ENCODE peak calls at places on chromosomes 12 and 14, in nine cellular contexts. One of them, this sample, is unnamed.

GRCh38 chr12:122886161-122886560 is 9.8 kb downstream of the VPS37B start:
- DNase-seq in fibroblast of lung: no peak
- DNase-seq in left lung: no peak
- DNase-seq in AG09309: no peak
- DNase-seq in activated B cell treated with CpG ODN at 0.5 μM for 24 hours: no peak
- DNase-seq in cardiac muscle cell: no peak
- DNase-seq in OCI-LY7: no peak
- DNase-seq in right lobe of liver: no peak
- DNase-seq in pancreas: no peak
- DNase-seq in this sample: no peak

GRCh38 chr12:67220065-67220464 is 49.1 kb upstream of the CAND1 start:
- DNase-seq in activated B cell treated with CpG ODN at 0.5 μM for 24 hours: no peak
- DNase-seq in pancreas: peak; percentile 28
- DNase-seq in left lung: no peak
- DNase-seq in AG09309: no peak
- DNase-seq in right lobe of liver: no peak
- DNase-seq in fibroblast of lung: peak; percentile 3
- DNase-seq in cardiac muscle cell: no peak
- DNase-seq in OCI-LY7: no peak
- DNase-seq in this sample: no peak

GRCh38 chr14:65423986-65424385 is 11.5 kb downstream of the FUT8 start:
- DNase-seq in left lung: no peak
- DNase-seq in pancreas: no peak
- DNase-seq in right lobe of liver: no peak
- DNase-seq in activated B cell treated with CpG ODN at 0.5 μM for 24 hours: no peak
- DNase-seq in AG09309: no peak
- DNase-seq in cardiac muscle cell: no peak
- DNase-seq in fibroblast of lung: no peak
- DNase-seq in OCI-LY7: no peak
- DNase-seq in this sample: no peak

GRCh38 chr12:113639474-113639873 is 167.8 kb upstream of the LHX5 start:
- DNase-seq in fibroblast of lung: no peak
- DNase-seq in AG09309: no peak
- DNase-seq in pancreas: no peak
- DNase-seq in activated B cell treated with CpG ODN at 0.5 μM for 24 hours: no peak
- DNase-seq in right lobe of liver: no peak
- DNase-seq in cardiac muscle cell: no peak
- DNase-seq in left lung: no peak
- DNase-seq in OCI-LY7: no peak
- DNase-seq in this sample: no peak

GRCh38 chr14:91253795-91254323 is 9.4 kb upstream of the GPR68 start:
- DNase-seq in fibroblast of lung: no peak
- DNase-seq in OCI-LY7: no peak
- DNase-seq in AG09309: no peak
- DNase-seq in pancreas: no peak
- DNase-seq in cardiac muscle cell: no peak
- DNase-seq in right lobe of liver: no peak
- DNase-seq in left lung: no peak
- DNase-seq in activated B cell treated with CpG ODN at 0.5 μM for 24 hours: no peak
- DNase-seq in this sample: peak; percentile 52

GRCh38 chr12:68856510-68856909 is 48.5 kb downstream of the MDM2 start:
- DNase-seq in fibroblast of lung: no peak
- DNase-seq in right lobe of liver: no peak
- DNase-seq in activated B cell treated with CpG ODN at 0.5 μM for 24 hours: no peak
- DNase-seq in OCI-LY7: no peak
- DNase-seq in AG09309: no peak
- DNase-seq in pancreas: no peak
- DNase-seq in left lung: no peak
- DNase-seq in cardiac muscle cell: no peak
- DNase-seq in this sample: no peak

GRCh38 chr12:46629331-46630229 is 196.2 kb downstream of the SLC38A4 start:
- DNase-seq in AG09309: no peak
- DNase-seq in activated B cell treated with CpG ODN at 0.5 μM for 24 hours: no peak
- DNase-seq in fibroblast of lung: no peak
- DNase-seq in pancreas: no peak
- DNase-seq in right lobe of liver: no peak
- DNase-seq in cardiac muscle cell: no peak
- DNase-seq in OCI-LY7: no peak
- DNase-seq in left lung: no peak
- DNase-seq in this sample: no peak

GRCh38 chr12:13465641-13466040 is 269.1 kb downstream of the EMP1 start:
- DNase-seq in right lobe of liver: no peak
- DNase-seq in cardiac muscle cell: peak; percentile 17
- DNase-seq in fibroblast of lung: no peak
- DNase-seq in activated B cell treated with CpG ODN at 0.5 μM for 24 hours: no peak
- DNase-seq in AG09309: no peak
- DNase-seq in left lung: no peak
- DNase-seq in OCI-LY7: no peak
- DNase-seq in pancreas: no peak
- DNase-seq in this sample: no peak

GRCh38 chr14:105351920-105352871 is 37.6 kb downstream of the PACS2 start:
- DNase-seq in pancreas: peak; percentile 94
- DNase-seq in cardiac muscle cell: peak; percentile 92
- DNase-seq in fibroblast of lung: peak; percentile 75
- DNase-seq in left lung: peak; percentile 86
- DNase-seq in right lobe of liver: peak; percentile 87
- DNase-seq in AG09309: peak; percentile 53
- DNase-seq in OCI-LY7: peak; percentile 87
- DNase-seq in activated B cell treated with CpG ODN at 0.5 μM for 24 hours: peak; percentile 73
- DNase-seq in this sample: peak; percentile 79

GRCh38 chr14:103126873-103127304 is 3.6 kb downstream of the TNFAIP2 start:
- DNase-seq in pancreas: peak; percentile 86
- DNase-seq in AG09309: no peak
- DNase-seq in cardiac muscle cell: peak; percentile 43
- DNase-seq in activated B cell treated with CpG ODN at 0.5 μM for 24 hours: no peak
- DNase-seq in right lobe of liver: peak; percentile 86
- DNase-seq in left lung: peak; percentile 89
- DNase-seq in fibroblast of lung: peak; percentile 47
- DNase-seq in OCI-LY7: no peak
- DNase-seq in this sample: peak; percentile 66

GRCh38 chr12:15728118-15728598 is 61.0 kb downstream of the EPS8 start:
- DNase-seq in pancreas: no peak
- DNase-seq in right lobe of liver: no peak
- DNase-seq in AG09309: peak; percentile 69
- DNase-seq in left lung: no peak
- DNase-seq in cardiac muscle cell: peak; percentile 73
- DNase-seq in activated B cell treated with CpG ODN at 0.5 μM for 24 hours: no peak
- DNase-seq in fibroblast of lung: peak; percentile 76
- DNase-seq in OCI-LY7: no peak
- DNase-seq in this sample: peak; percentile 63

GRCh38 chr12:75655233-75655879 is 143.9 kb upstream of the KRR1 start:
- DNase-seq in left lung: no peak
- DNase-seq in right lobe of liver: no peak
- DNase-seq in activated B cell treated with CpG ODN at 0.5 μM for 24 hours: no peak
- DNase-seq in AG09309: no peak
- DNase-seq in cardiac muscle cell: no peak
- DNase-seq in fibroblast of lung: no peak
- DNase-seq in OCI-LY7: no peak
- DNase-seq in pancreas: no peak
- DNase-seq in this sample: no peak

DNA sequence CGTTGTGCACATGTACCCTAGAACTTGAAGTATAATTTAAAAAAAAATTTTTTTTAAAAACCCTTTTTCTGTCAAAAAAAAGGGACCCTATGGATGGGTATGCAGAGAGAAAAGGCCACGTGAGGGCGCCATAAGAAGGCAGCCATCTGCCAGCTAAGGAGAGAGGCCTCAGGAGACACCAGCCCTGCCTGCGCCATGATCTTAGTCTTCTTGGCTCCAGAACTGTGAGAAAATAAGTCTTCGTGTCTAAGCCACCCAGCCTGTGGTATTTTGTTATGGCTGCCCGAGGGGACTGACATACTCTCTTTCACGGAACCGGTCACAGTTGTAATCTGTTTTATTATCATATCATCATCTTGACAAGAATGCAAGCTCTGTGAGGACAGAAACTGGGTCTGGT is 174.8 kb downstream of the EFCAB11 start:
- DNase-seq in activated B cell treated with CpG ODN at 0.5 μM for 24 hours: no peak
- DNase-seq in OCI-LY7: no peak
- DNase-seq in pancreas: no peak
- DNase-seq in fibroblast of lung: no peak
- DNase-seq in AG09309: no peak
- DNase-seq in left lung: no peak
- DNase-seq in cardiac muscle cell: no peak
- DNase-seq in right lobe of liver: no peak
- DNase-seq in this sample: no peak
- TF ChIP-seq CTCF in activated B cell treated with CpG ODN at 0.5 μM for 24 hours: no peak
- TF ChIP-seq CTCF in OCI-LY7: no peak
- TF ChIP-seq CTCF in pancreas: no peak
- TF ChIP-seq CTCF in fibroblast of lung: no peak
- TF ChIP-seq CTCF in AG09309: no peak
- TF ChIP-seq CTCF in left lung: no peak
- TF ChIP-seq CTCF in cardiac muscle cell: no peak
- TF ChIP-seq CTCF in right lobe of liver: no peak
- TF ChIP-seq CTCF in this sample: no peak

GRCh38 chr14:21840765-21841164 is 167.1 kb upstream of the OR4E1 start:
- DNase-seq in activated B cell treated with CpG ODN at 0.5 μM for 24 hours: no peak
- DNase-seq in cardiac muscle cell: no peak
- DNase-seq in left lung: no peak
- DNase-seq in fibroblast of lung: no peak
- DNase-seq in AG09309: no peak
- DNase-seq in right lobe of liver: no peak
- DNase-seq in pancreas: no peak
- DNase-seq in OCI-LY7: peak; percentile 31
- DNase-seq in this sample: no peak
- TF ChIP-seq CTCF in activated B cell treated with CpG ODN at 0.5 μM for 24 hours: no peak
- TF ChIP-seq CTCF in cardiac muscle cell: no peak
- TF ChIP-seq CTCF in left lung: no peak
- TF ChIP-seq CTCF in fibroblast of lung: no peak
- TF ChIP-seq CTCF in AG09309: no peak
- TF ChIP-seq CTCF in right lobe of liver: no peak
- TF ChIP-seq CTCF in pancreas: no peak
- TF ChIP-seq CTCF in OCI-LY7: peak; percentile 52
- TF ChIP-seq CTCF in this sample: no peak

GRCh38 chr14:83004456-83005006 is 1470.9 kb upstream of the SEL1L start:
- DNase-seq in activated B cell treated with CpG ODN at 0.5 μM for 24 hours: no peak
- DNase-seq in cardiac muscle cell: no peak
- DNase-seq in AG09309: no peak
- DNase-seq in pancreas: no peak
- DNase-seq in OCI-LY7: no peak
- DNase-seq in right lobe of liver: no peak
- DNase-seq in fibroblast of lung: no peak
- DNase-seq in left lung: no peak
- DNase-seq in this sample: no peak

GRCh38 chr14:82999802-83000201 is 1466.1 kb upstream of the SEL1L start:
- DNase-seq in fibroblast of lung: no peak
- DNase-seq in left lung: no peak
- DNase-seq in pancreas: no peak
- DNase-seq in cardiac muscle cell: no peak
- DNase-seq in OCI-LY7: no peak
- DNase-seq in activated B cell treated with CpG ODN at 0.5 μM for 24 hours: no peak
- DNase-seq in AG09309: no peak
- DNase-seq in right lobe of liver: no peak
- DNase-seq in this sample: no peak
- TF ChIP-seq CTCF in fibroblast of lung: peak; percentile 41
- TF ChIP-seq CTCF in left lung: no peak
- TF ChIP-seq CTCF in pancreas: no peak
- TF ChIP-seq CTCF in cardiac muscle cell: no peak
- TF ChIP-seq CTCF in OCI-LY7: peak; percentile 50
- TF ChIP-seq CTCF in activated B cell treated with CpG ODN at 0.5 μM for 24 hours: no peak
- TF ChIP-seq CTCF in AG09309: no peak
- TF ChIP-seq CTCF in right lobe of liver: peak; percentile 15
- TF ChIP-seq CTCF in this sample: no peak

DNA sequence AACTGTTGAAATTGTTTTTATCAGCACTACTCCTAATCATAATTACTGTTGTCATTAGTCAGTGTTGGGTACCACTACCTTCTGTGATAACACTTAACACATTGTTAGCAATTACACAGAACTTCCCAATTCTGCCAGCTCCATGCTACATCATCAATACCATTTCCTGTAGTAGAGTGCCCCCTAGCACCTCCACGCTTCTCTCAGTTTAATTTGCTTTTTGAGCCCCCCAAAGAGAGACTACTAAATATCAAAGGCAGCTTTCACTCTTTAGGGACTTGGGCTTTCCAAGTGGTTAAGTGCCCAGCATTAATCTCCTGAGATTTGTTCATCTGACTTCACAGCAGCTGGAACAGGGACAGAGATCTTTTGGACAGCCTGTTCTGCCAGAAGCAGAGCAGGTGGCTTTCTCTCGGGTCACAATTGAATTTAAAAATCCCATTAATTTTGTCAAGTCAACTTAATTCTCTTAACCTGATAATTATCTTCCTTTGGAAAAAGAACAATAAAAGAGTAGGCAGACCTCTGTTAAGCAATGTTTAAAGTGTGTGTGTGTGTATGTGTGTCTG is 954.9 kb downstream of the DIO2 start:
- DNase-seq in left lung: no peak
- DNase-seq in activated B cell treated with CpG ODN at 0.5 μM for 24 hours: no peak
- DNase-seq in OCI-LY7: no peak
- DNase-seq in pancreas: no peak
- DNase-seq in fibroblast of lung: no peak
- DNase-seq in cardiac muscle cell: no peak
- DNase-seq in AG09309: no peak
- DNase-seq in right lobe of liver: no peak
- DNase-seq in this sample: no peak
- TF ChIP-seq CTCF in left lung: no peak
- TF ChIP-seq CTCF in activated B cell treated with CpG ODN at 0.5 μM for 24 hours: no peak
- TF ChIP-seq CTCF in OCI-LY7: no peak
- TF ChIP-seq CTCF in pancreas: no peak
- TF ChIP-seq CTCF in fibroblast of lung: no peak
- TF ChIP-seq CTCF in cardiac muscle cell: no peak
- TF ChIP-seq CTCF in AG09309: no peak
- TF ChIP-seq CTCF in right lobe of liver: no peak
- TF ChIP-seq CTCF in this sample: no peak

GRCh38 chr12:108459106-108459505 is 56.0 kb upstream of the FICD start:
- DNase-seq in left lung: no peak
- DNase-seq in cardiac muscle cell: no peak
- DNase-seq in OCI-LY7: no peak
- DNase-seq in activated B cell treated with CpG ODN at 0.5 μM for 24 hours: no peak
- DNase-seq in right lobe of liver: no peak
- DNase-seq in pancreas: no peak
- DNase-seq in AG09309: no peak
- DNase-seq in fibroblast of lung: no peak
- DNase-seq in this sample: no peak

GRCh38 chr12:108454539-108455139 is 60.4 kb upstream of the FICD start:
- DNase-seq in right lobe of liver: no peak
- DNase-seq in left lung: no peak
- DNase-seq in AG09309: no peak
- DNase-seq in OCI-LY7: no peak
- DNase-seq in fibroblast of lung: no peak
- DNase-seq in pancreas: no peak
- DNase-seq in cardiac muscle cell: no peak
- DNase-seq in activated B cell treated with CpG ODN at 0.5 μM for 24 hours: no peak
- DNase-seq in this sample: no peak

GRCh38 chr12:108457734-108458361 is 57.2 kb upstream of the FICD start:
- DNase-seq in AG09309: no peak
- DNase-seq in right lobe of liver: no peak
- DNase-seq in OCI-LY7: no peak
- DNase-seq in fibroblast of lung: no peak
- DNase-seq in activated B cell treated with CpG ODN at 0.5 μM for 24 hours: no peak
- DNase-seq in cardiac muscle cell: no peak
- DNase-seq in pancreas: no peak
- DNase-seq in left lung: no peak
- DNase-seq in this sample: no peak

GRCh38 chr12:108457006-108457733 is 57.9 kb upstream of the FICD start:
- DNase-seq in fibroblast of lung: peak; percentile 26
- DNase-seq in AG09309: peak; percentile 28
- DNase-seq in right lobe of liver: no peak
- DNase-seq in activated B cell treated with CpG ODN at 0.5 μM for 24 hours: no peak
- DNase-seq in left lung: no peak
- DNase-seq in pancreas: no peak
- DNase-seq in cardiac muscle cell: peak; percentile 75
- DNase-seq in OCI-LY7: peak; percentile 65
- DNase-seq in this sample: no peak

GRCh38 chr12:108455706-108456105 is 59.4 kb upstream of the FICD start:
- DNase-seq in fibroblast of lung: no peak
- DNase-seq in left lung: no peak
- DNase-seq in pancreas: no peak
- DNase-seq in activated B cell treated with CpG ODN at 0.5 μM for 24 hours: no peak
- DNase-seq in cardiac muscle cell: no peak
- DNase-seq in AG09309: no peak
- DNase-seq in OCI-LY7: no peak
- DNase-seq in right lobe of liver: no peak
- DNase-seq in this sample: no peak
- TF ChIP-seq CTCF in fibroblast of lung: no peak
- TF ChIP-seq CTCF in left lung: no peak
- TF ChIP-seq CTCF in pancreas: no peak
- TF ChIP-seq CTCF in activated B cell treated with CpG ODN at 0.5 μM for 24 hours: no peak
- TF ChIP-seq CTCF in cardiac muscle cell: no peak
- TF ChIP-seq CTCF in AG09309: no peak
- TF ChIP-seq CTCF in OCI-LY7: no peak
- TF ChIP-seq CTCF in right lobe of liver: no peak
- TF ChIP-seq CTCF in this sample: no peak

This sample was measured in mucosa of descending colon.